ENCODE peak calls at places on chromosomes 2 and 18, in seven cellular contexts. U is neural progenitor cell; D is NT2/D1; Y is right cardiac atrium; T is cardiac muscle cell; H is effector memory CD4-positive, alpha-beta T cell; K is IMR-90. B is an unnamed sample. For H3K4me1, the result is how much of the 10 kb centered on the place peaks cover.

GRCh38 chr2:143802871-143803650 is 673.8 kb downstream of the ARHGAP15 start:
- DNase-seq in H (no peak), Y (no peak), U (no peak), T (no peak), D (no peak), K (peak), B (no peak)

GRCh38 chr2:239488078-239488590 is 87.3 kb upstream of the HDAC4 start:
- DNase-seq in H (no peak), D (no peak), U (no peak), T (no peak), K (no peak), Y (no peak), B (no peak)

GRCh38 chr2:187783446-187783845 is 229.2 kb upstream of the TFPI start:
- DNase-seq in U (no peak), T (no peak), H (no peak), K (no peak), Y (no peak), D (no peak), B (no peak)

GRCh38 chr2:68237976-68238580 is 14.3 kb downstream of the PPP3R1 start:
- DNase-seq in K (no peak), D (no peak), T (peak), U (no peak), H (no peak), Y (no peak), B (no peak)

GRCh38 chr2:188395903-188396699 is 104.4 kb downstream of the GULP1 start:
- DNase-seq in K (no peak), U (no peak), Y (no peak), T (no peak), H (no peak), D (no peak), B (no peak)

GRCh38 chr2:19868705-19869550 is 32.9 kb downstream of the TTC32 start:
- DNase-seq in H (peak), D (no peak), T (peak), K (no peak), U (peak), Y (peak), B (peak)

GRCh38 chr2:237955640-237956401 is 11.0 kb upstream of the UBE2F start:
- DNase-seq in U (peak), T (no peak), D (no peak), Y (no peak), H (no peak), K (no peak), B (no peak)

GRCh38 chr18:63119647-63120046 is 199.9 kb downstream of the BCL2 start:
- DNase-seq in D (peak), U (peak), T (no peak), K (peak), H (no peak), Y (no peak), B (no peak)

GRCh38 chr2:108933691-108934117 is 55.3 kb downstream of the EDAR start:
- DNase-seq in Y (no peak), T (peak), D (no peak), H (no peak), U (no peak), K (no peak), B (no peak)

GRCh38 chr2:203327918-203328734 is at the start of gene ABI2:
- DNase-seq in H (peak), K (peak), T (peak), D (peak), Y (peak), U (peak), B (peak)

GRCh38 chr2:54966837-54967236 is 83.4 kb downstream of the RTN4 start:
- DNase-seq in Y (no peak), K (no peak), T (no peak), D (no peak), H (no peak), U (no peak), B (no peak)

GRCh38 chr2:85744771-85745601 is 8.8 kb upstream of the ATOH8 start:
- DNase-seq in Y (peak), K (peak), H (no peak), T (no peak), U (peak), D (no peak), B (no peak)

GRCh38 chr2:128233790-128234395 is 84.8 kb downstream of the HS6ST1 start:
- DNase-seq in K (no peak), Y (no peak), D (no peak), H (no peak), U (no peak), T (no peak), B (no peak)

GRCh38 chr2:11752906-11753305 is 6.5 kb downstream of the LPIN1 start:
- DNase-seq in U (no peak), Y (no peak), D (no peak), H (no peak), T (peak), K (no peak), B (no peak)

GRCh38 chr2:200615247-200615646 is 29.4 kb downstream of the AOX1 start:
- DNase-seq in Y (no peak), U (no peak), D (no peak), T (no peak), K (peak), H (no peak), B (no peak)

GRCh38 chr18:12041561-12041960 is 52.1 kb upstream of the ANKRD62 start:
- DNase-seq in Y (no peak), D (no peak), U (no peak), K (peak), H (no peak), T (no peak), B (no peak)

GRCh38 chr2:37912056-37912455 is 13.0 kb upstream of the RMDN2 start:
- DNase-seq in T (no peak), U (no peak), K (peak), D (no peak), H (no peak), Y (no peak), B (no peak)

GRCh38 chr2:144234115-144234772 is 285.7 kb downstream of the ZEB2 start:
- DNase-seq in H (no peak), Y (no peak), D (no peak), U (no peak), K (peak), T (no peak), B (no peak)

GRCh38 chr2:10752236-10752635 is 30.8 kb downstream of the ATP6V1C2 start:
- DNase-seq in D (no peak), H (no peak), Y (no peak), K (no peak), T (no peak), U (no peak), B (no peak)

GRCh38 chr2:239195318-239195871 is 205.4 kb downstream of the HDAC4 start:
- DNase-seq in T (no peak), U (no peak), Y (no peak), H (no peak), D (no peak), K (no peak), B (no peak)

GRCh38 chr2:60105868-60106267 is 447.6 kb downstream of the BCL11A start:
- DNase-seq in T (no peak), H (no peak), U (no peak), Y (no peak), D (no peak), K (no peak), B (no peak)

GRCh38 chr18:48470484-48471180 is 61.4 kb upstream of the ZBTB7C start:
- DNase-seq in K (no peak), U (no peak), T (no peak), H (no peak), Y (no peak), D (no peak), B (no peak)

GRCh38 chr2:9153589-9153988 is 53.0 kb upstream of the ASAP2 start:
- DNase-seq in T (no peak), Y (no peak), U (no peak), H (no peak), K (no peak), D (no peak), B (no peak)

GRCh38 chr2:64104944-64105343 is 39.3 kb downstream of the PELI1 start:
- DNase-seq in H (no peak), D (no peak), T (no peak), K (no peak), U (no peak), Y (no peak), B (no peak)

GRCh38 chr2:141654311-141654710 is 476.5 kb downstream of the LRP1B start:
- DNase-seq in K (no peak), Y (no peak), H (no peak), D (no peak), U (no peak), T (no peak), B (no peak)

GRCh38 chr2:224565452-224566035 is 19.6 kb downstream of the CUL3 start:
- DNase-seq in H (no peak), Y (no peak), D (no peak), U (no peak), K (no peak), T (no peak), B (no peak)

GRCh38 chr2:120995656-120996190 is 260.1 kb downstream of the GLI2 start:
- DNase-seq in H (no peak), U (no peak), K (no peak), Y (no peak), T (no peak), D (no peak), B (no peak)

GRCh38 chr18:46448347-46448746 is 208.7 kb downstream of the LOXHD1 start:
- DNase-seq in T (no peak), Y (no peak), D (no peak), U (no peak), K (no peak), H (no peak), B (no peak)

GRCh38 chr18:57784034-57784815 is 18.9 kb downstream of the ATP8B1 start:
- DNase-seq in U (no peak), T (no peak), Y (no peak), K (peak), H (no peak), D (no peak), B (no peak)
- H3K4me1 ChIP-seq in U (under half), T (under half), Y (under half), K (under half), H (under half), D (under half), B (under half)

GRCh38 chr2:74500578-74500946 is 1.2 kb upstream of the LBX2 start:
- DNase-seq in K (no peak), H (no peak), D (no peak), U (no peak), Y (no peak), T (no peak), B (no peak)
- H3K4me1 ChIP-seq in K (under half), H (under half), D (under half), U (under half), Y (under half), T (under half), B (under half)

DNA sequence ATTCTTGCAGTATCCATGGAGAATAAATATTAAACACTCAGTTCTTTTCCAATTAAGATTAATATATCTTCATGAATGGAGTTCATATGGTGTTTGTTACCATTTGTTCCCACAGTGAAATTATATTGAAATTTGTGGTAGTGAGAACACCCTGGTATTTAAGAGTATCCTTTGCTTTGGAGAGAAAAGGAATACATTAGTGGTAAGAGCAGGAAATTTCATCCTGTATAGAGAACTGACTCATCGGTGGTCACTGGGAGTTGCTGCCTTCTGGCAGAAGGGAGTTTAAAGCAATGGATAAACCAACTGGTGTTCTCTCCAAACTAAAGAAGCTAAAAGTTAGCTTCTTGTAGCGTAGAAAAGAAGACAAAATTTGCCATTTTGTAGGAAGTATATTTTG is 107.3 kb downstream of the MYO1B start:
- DNase-seq in Y (no peak), T (no peak), D (no peak), H (no peak), U (no peak), K (peak), B (no peak)
- H3K4me1 ChIP-seq in Y (under half), T (under half), D (under half), H (under half), U (under half), K (under half), B (under half)

GRCh38 chr2:152491139-152491472 is 156.1 kb downstream of the FMNL2 start:
- DNase-seq in D (no peak), H (no peak), U (peak), T (no peak), Y (peak), K (no peak), B (no peak)
- H3K4me1 ChIP-seq in D (under half), H (under half), U (half or more), T (under half), Y (under half), K (under half), B (under half)

DNA sequence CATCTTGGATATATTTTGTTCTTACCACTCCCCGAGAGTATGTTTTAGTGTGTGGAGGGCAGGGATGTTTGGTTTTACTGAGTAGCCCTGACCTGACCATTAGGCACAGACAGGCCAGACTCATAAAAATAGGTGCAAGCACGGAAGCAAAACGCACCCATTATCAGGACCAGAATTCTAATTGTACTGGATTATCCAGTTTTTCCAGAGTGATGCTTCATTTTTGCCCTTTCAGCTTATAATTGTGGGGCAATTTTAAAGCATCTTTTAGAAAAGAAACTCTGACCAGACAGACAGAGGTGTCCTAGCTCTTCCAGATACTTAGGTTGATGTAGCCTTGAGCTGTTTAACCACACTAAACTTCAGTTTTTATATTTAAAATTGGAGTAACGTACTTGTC is 4.4 kb downstream of the NCOA1 start:
- DNase-seq in H (no peak), T (no peak), Y (no peak), D (no peak), K (no peak), U (no peak), B (no peak)
- H3K4me1 ChIP-seq in H (under half), T (under half), Y (under half), D (under half), K (under half), U (under half), B (under half)

GRCh38 chr2:174662459-174662858 is 64.9 kb upstream of the WIPF1 start:
- DNase-seq in D (no peak), H (no peak), K (peak), U (no peak), T (no peak), Y (peak), B (no peak)
- H3K4me1 ChIP-seq in D (under half), H (under half), K (under half), U (under half), T (under half), Y (under half), B (under half)